ENCODE peak calls at places on chromosomes 12 and 14, in six cellular contexts. V is fibroblast of mammary gland, F is psoas muscle, L is K562, Y is tibial nerve, D is PC-3. M is an unnamed sample.

GRCh38 chr12:4380332-4380731 is 820 bp upstream of the FGF23 start:
- DNase-seq in V (no peak), F (no peak), L (no peak), Y (no peak), D (no peak), M (no peak)

GRCh38 chr14:103185051-103186027 is 62.1 kb downstream of the TNFAIP2 start:
- DNase-seq in V (peak), F (no peak), L (no peak), Y (no peak), D (peak), M (no peak)

GRCh38 chr14:76761849-76762616 is 765 bp downstream of the VASH1 start:
- DNase-seq in V (no peak), F (no peak), L (no peak), Y (no peak), D (no peak), M (no peak)

GRCh38 chr12:94037444-94037843 is 110.9 kb upstream of the PLXNC1 start:
- DNase-seq in V (no peak), F (no peak), L (no peak), Y (no peak), D (no peak), M (no peak)

GRCh38 chr14:103141117-103141796 is 18.0 kb downstream of the TNFAIP2 start:
- DNase-seq in V (peak), F (no peak), L (peak), Y (no peak), D (peak), M (no peak)

GRCh38 chr12:66190519-66191406 is 1.7 kb downstream of the IRAK3 start:
- DNase-seq in V (peak), F (no peak), L (no peak), Y (no peak), D (peak), M (no peak)

GRCh38 chr12:124240493-124240892 is 54.4 kb upstream of the RFLNA start:
- DNase-seq in V (peak), F (no peak), L (peak), Y (no peak), D (no peak), M (no peak)

GRCh38 chr12:98587084-98587483 is 6.4 kb upstream of the SLC25A3 start:
- DNase-seq in V (no peak), F (no peak), L (no peak), Y (no peak), D (no peak), M (no peak)

GRCh38 chr14:86532219-86532618 is 1002.3 kb downstream of the FLRT2 start:
- DNase-seq in V (peak), F (no peak), L (no peak), Y (no peak), D (peak), M (no peak)

GRCh38 chr12:58745348-58746125 is 174.8 kb downstream of the LRIG3 start:
- DNase-seq in V (peak), F (no peak), L (no peak), Y (no peak), D (peak), M (no peak)

DNA sequence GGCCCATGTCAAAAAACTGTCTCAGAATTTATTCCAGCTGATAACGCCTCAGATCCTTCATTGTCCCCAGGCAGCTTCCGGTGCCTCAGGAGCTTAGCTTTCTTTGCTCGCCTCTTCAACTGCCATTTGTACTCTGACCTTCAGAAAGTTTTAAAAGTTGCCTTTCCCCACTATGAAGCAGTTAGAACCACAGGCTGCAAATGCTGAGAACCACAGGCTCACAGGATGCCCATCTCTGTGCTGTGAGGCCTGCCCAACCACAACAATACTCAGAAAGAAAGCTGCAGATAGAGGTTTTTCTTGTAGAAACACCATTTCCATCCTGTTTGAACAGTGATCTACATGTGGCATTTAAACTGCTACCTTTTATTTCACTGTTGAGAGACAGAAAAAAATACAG is 131.1 kb downstream of the PRKCH start:
- DNase-seq in V (no peak), F (no peak), L (no peak), Y (no peak), D (no peak), M (peak)
- H3K4me3 ChIP-seq in V (no peak), F (no peak), L (no peak), Y (no peak), D (no peak), M (no peak)

GRCh38 chr14:67187210-67187609 is 2.0 kb upstream of the GARIN2 start:
- DNase-seq in V (peak), F (no peak), L (no peak), Y (no peak), D (peak), M (no peak)

GRCh38 chr14:67187826-67188225 is 1.4 kb upstream of the GARIN2 start:
- DNase-seq in V (peak), F (no peak), L (no peak), Y (no peak), D (peak), M (no peak)

GRCh38 chr14:67188326-67188725 is 914 bp upstream of the GARIN2 start:
- DNase-seq in V (no peak), F (no peak), L (no peak), Y (no peak), D (peak), M (no peak)

GRCh38 chr14:67186789-67187188 is 2.5 kb upstream of the GARIN2 start:
- DNase-seq in V (peak), F (no peak), L (no peak), Y (no peak), D (peak), M (no peak)

GRCh38 chr14:67186369-67186768 is 2.9 kb upstream of the GARIN2 start:
- DNase-seq in V (no peak), F (no peak), L (no peak), Y (no peak), D (no peak), M (no peak)
- H3K4me3 ChIP-seq in V (no peak), F (no peak), L (no peak), Y (no peak), D (peak), M (no peak)

DNA sequence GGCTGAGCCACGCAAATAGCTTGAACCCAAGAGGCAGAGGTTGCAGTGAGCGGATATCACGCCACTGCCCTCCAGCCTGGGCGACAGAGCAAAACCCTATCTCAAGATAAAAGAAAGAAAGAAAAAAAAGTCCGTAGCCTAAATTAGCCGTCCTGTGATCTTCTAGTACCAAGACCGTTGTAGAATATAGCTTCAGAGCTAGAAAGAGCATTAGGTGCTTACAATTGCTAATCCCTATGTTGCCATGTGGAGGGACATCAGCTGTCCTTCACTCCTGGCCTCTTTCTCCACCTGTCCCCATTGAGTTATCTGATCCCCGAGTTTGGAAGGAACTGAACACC is 1.2 kb downstream of the CDKN3 start:
- DNase-seq in V (no peak), F (no peak), L (no peak), Y (no peak), D (no peak), M (no peak)
- H3K4me3 ChIP-seq in V (peak), F (no peak), L (peak), Y (no peak), D (peak), M (no peak)

GRCh38 chr12:80766897-80767296 is 50.2 kb downstream of the MYF5 start:
- DNase-seq in V (no peak), F (no peak), L (no peak), Y (no peak), D (no peak), M (no peak)
- H3K4me3 ChIP-seq in V (no peak), F (no peak), L (no peak), Y (no peak), D (no peak), M (no peak)

DNA sequence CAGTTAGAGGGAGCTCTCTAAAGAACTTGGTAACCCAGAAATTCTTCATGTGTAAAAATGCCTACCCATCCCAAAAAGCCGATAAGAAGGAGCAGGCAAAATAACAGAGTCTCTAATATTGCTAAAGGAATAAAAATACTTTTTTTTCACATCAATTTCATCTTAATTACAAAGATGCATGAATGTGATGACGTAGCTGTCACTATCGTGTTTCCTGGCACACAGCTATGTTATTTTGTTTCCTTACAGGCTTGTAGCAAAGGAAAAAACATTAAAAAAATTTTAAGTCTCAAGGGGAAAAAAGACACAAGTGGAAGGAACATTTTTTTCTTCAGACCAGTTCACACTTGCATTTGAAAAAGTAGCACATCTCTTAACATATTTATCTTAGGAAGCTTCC is 10.3 kb upstream of the LGALS3 start:
- DNase-seq in V (no peak), F (no peak), L (no peak), Y (no peak), D (no peak), M (no peak)
- H3K4me3 ChIP-seq in V (no peak), F (no peak), L (no peak), Y (no peak), D (no peak), M (no peak)

GRCh38 chr12:46265734-46266133 is 3.1 kb downstream of the SLC38A1 start:
- DNase-seq in V (no peak), F (no peak), L (no peak), Y (no peak), D (no peak), M (no peak)
- H3K4me3 ChIP-seq in V (no peak), F (peak), L (peak), Y (no peak), D (peak), M (no peak)

GRCh38 chr12:14643247-14643646 is 53.2 kb downstream of the GUCY2C start:
- DNase-seq in V (no peak), F (no peak), L (no peak), Y (no peak), D (no peak), M (no peak)
- H3K4me3 ChIP-seq in V (no peak), F (no peak), L (no peak), Y (no peak), D (no peak), M (no peak)